ENCODE peak calls at places on chromosomes 11 and 22, in ten cellular contexts. Q is HCT116, I is fibroblast of lung, P is type B pancreatic cell, V is neural crest cell, A is NB4, B is cardiac muscle cell, L is fibroblast of villous mesenchyme, Z is mesothelial cell of epicardium, O is psoas muscle. W is an unnamed sample.

GRCh38 chr11:73325036-73325981 is 17.2 kb downstream of the ARHGEF17 start:
- DNase-seq in Q (no peak), I (peak), P (no peak), V (no peak), A (no peak), B (no peak), L (peak), Z (no peak), O (no peak), W (no peak)

GRCh38 chr22:40855960-40856512 is 403 bp downstream of the ST13 start:
- DNase-seq in Q (no peak), I (peak), P (no peak), V (no peak), A (peak), B (peak), L (peak), Z (no peak), O (no peak), W (peak)

GRCh38 chr11:2566223-2567025 is 121.6 kb downstream of the KCNQ1 start:
- DNase-seq in Q (no peak), I (no peak), P (no peak), V (no peak), A (no peak), B (peak), L (peak), Z (no peak), O (peak), W (no peak)

GRCh38 chr11:125069008-125069407 is 5.9 kb downstream of the SLC37A2 start:
- DNase-seq in Q (no peak), I (peak), P (no peak), V (no peak), A (no peak), B (no peak), L (no peak), Z (no peak), O (no peak), W (no peak)

GRCh38 chr11:75722669-75723042 is 5.0 kb downstream of the MOGAT2 start:
- DNase-seq in Q (no peak), I (no peak), P (no peak), V (no peak), A (no peak), B (no peak), L (no peak), Z (no peak), O (no peak), W (no peak)

GRCh38 chr22:25358421-25359170 is 139.2 kb downstream of the CRYBB2 start:
- DNase-seq in Q (no peak), I (no peak), P (no peak), V (no peak), A (no peak), B (no peak), L (no peak), Z (no peak), O (no peak), W (no peak)

GRCh38 chr11:68276864-68277263 is 5.1 kb upstream of the C11orf24 start:
- DNase-seq in Q (no peak), I (no peak), P (no peak), V (no peak), A (no peak), B (no peak), L (no peak), Z (no peak), O (no peak), W (no peak)

GRCh38 chr11:789951-790350 is at the start of gene CEND1:
- DNase-seq in Q (no peak), I (peak), P (no peak), V (no peak), A (no peak), B (no peak), L (no peak), Z (no peak), O (peak), W (no peak)

GRCh38 chr22:17980638-17981051 is 43.7 kb downstream of the MICAL3 start:
- DNase-seq in Q (no peak), I (no peak), P (no peak), V (no peak), A (peak), B (peak), L (peak), Z (no peak), O (peak), W (no peak)

GRCh38 chr11:110134120-110134519 is 40.9 kb downstream of the ZC3H12C start:
- DNase-seq in Q (no peak), I (peak), P (no peak), V (peak), A (no peak), B (no peak), L (no peak), Z (no peak), O (no peak), W (no peak)

GRCh38 chr11:83827940-83828554 is 541.9 kb upstream of the CCDC90B start:
- DNase-seq in Q (peak), I (peak), P (no peak), V (peak), A (peak), B (peak), L (peak), Z (no peak), O (no peak), W (no peak)

GRCh38 chr11:77471520-77472234 is 2.2 kb downstream of the PAK1 start:
- DNase-seq in Q (no peak), I (no peak), P (no peak), V (peak), A (peak), B (peak), L (no peak), Z (no peak), O (no peak), W (peak)

GRCh38 chr11:35050596-35050995 is 88.4 kb upstream of the CD44 start:
- DNase-seq in Q (no peak), I (no peak), P (no peak), V (no peak), A (peak), B (no peak), L (no peak), Z (no peak), O (no peak), W (no peak)

GRCh38 chr11:56531856-56532255 is 11.2 kb downstream of the OR5M11 start:
- DNase-seq in Q (no peak), I (no peak), P (no peak), V (no peak), A (no peak), B (no peak), L (no peak), Z (no peak), O (no peak), W (no peak)

GRCh38 chr11:48093323-48093722 is 113.0 kb downstream of the PTPRJ start:
- DNase-seq in Q (no peak), I (no peak), P (no peak), V (no peak), A (no peak), B (no peak), L (no peak), Z (no peak), O (no peak), W (no peak)

GRCh38 chr11:116731821-116732739 is 40.7 kb downstream of the BUD13 start:
- DNase-seq in Q (no peak), I (no peak), P (no peak), V (no peak), A (no peak), B (peak), L (no peak), Z (no peak), O (no peak), W (no peak)

GRCh38 chr11:75197512-75198277 is 42.9 kb upstream of the TPBGL start:
- DNase-seq in Q (no peak), I (no peak), P (no peak), V (no peak), A (no peak), B (no peak), L (no peak), Z (no peak), O (no peak), W (no peak)

GRCh38 chr22:49433717-49434611 is 393.7 kb downstream of the BRD1 start:
- DNase-seq in Q (no peak), I (no peak), P (peak), V (no peak), A (peak), B (no peak), L (no peak), Z (no peak), O (no peak), W (no peak)
- TF ChIP-seq CTCF in Q (peak), I (no peak), P (peak), V (peak), A (no peak), B (no peak), L (no peak), Z (no peak), O (no peak), W (peak)

GRCh38 chr11:119721129-119722120 is 7.6 kb downstream of the NECTIN1 start:
- DNase-seq in Q (no peak), I (peak), P (no peak), V (peak), A (no peak), B (peak), L (no peak), Z (no peak), O (no peak), W (no peak)
- TF ChIP-seq CTCF in Q (peak), I (peak), P (peak), V (peak), A (peak), B (peak), L (peak), Z (peak), O (peak), W (peak)

GRCh38 chr11:62536301-62536957 is 10.2 kb downstream of the AHNAK start:
- DNase-seq in Q (no peak), I (no peak), P (no peak), V (no peak), A (no peak), B (no peak), L (no peak), Z (no peak), O (no peak), W (no peak)

GRCh38 chr11:62542111-62542745 is 4.4 kb downstream of the AHNAK start:
- DNase-seq in Q (no peak), I (no peak), P (no peak), V (no peak), A (no peak), B (no peak), L (no peak), Z (no peak), O (no peak), W (no peak)

GRCh38 chr11:62540804-62541671 is 5.6 kb downstream of the AHNAK start:
- DNase-seq in Q (no peak), I (no peak), P (no peak), V (no peak), A (peak), B (no peak), L (no peak), Z (no peak), O (peak), W (no peak)

GRCh38 chr11:62538470-62539237 is 8.0 kb downstream of the AHNAK start:
- DNase-seq in Q (no peak), I (no peak), P (no peak), V (no peak), A (no peak), B (no peak), L (no peak), Z (no peak), O (no peak), W (no peak)

DNA sequence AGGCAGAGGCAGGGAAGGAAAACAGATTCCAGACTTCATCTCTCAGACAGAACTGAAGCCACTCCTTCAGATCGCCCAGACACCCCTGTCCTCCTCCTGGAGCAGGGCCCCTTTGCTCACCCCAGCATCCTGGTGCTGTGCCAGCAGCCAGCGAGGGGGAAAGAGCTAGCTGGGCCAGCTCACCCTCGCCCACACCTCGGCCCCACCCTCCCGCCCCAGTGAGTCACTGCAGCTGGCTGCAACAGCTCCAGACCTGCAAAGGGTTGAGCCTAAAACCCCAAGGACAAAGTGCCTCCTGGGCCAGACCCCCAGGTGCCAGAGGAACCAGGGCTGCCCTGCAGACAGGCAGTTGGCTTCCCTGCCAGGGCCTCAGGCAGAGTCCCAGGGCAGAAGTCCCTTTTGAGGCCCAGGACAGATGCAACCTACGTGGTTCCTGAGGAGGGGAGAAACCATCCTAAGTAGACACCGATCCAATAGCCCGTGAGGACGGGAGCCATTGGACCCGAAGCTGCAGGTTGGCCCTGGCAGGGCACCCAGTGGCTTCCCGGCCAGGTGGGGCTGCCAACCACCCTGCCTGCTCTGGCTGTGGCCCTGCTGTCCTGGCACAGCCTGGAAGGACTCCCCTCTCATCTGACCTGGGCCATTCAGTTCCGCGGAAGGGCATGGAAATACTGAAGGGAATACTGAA is 7.2 kb downstream of the AHNAK start:
- DNase-seq in Q (no peak), I (peak), P (no peak), V (no peak), A (peak), B (no peak), L (peak), Z (peak), O (peak), W (no peak)
- TF ChIP-seq CTCF in Q (no peak), I (no peak), P (no peak), V (no peak), A (no peak), B (no peak), L (no peak), Z (no peak), O (no peak), W (no peak)

GRCh38 chr22:35624547-35624946 is 7.4 kb upstream of the MB start:
- DNase-seq in Q (no peak), I (no peak), P (no peak), V (no peak), A (no peak), B (no peak), L (no peak), Z (no peak), O (no peak), W (no peak)

GRCh38 chr22:35629406-35630234 is 12.5 kb upstream of the MB start:
- DNase-seq in Q (peak), I (peak), P (no peak), V (no peak), A (peak), B (peak), L (peak), Z (no peak), O (peak), W (no peak)

GRCh38 chr22:35625763-35626162 is 8.6 kb upstream of the MB start:
- DNase-seq in Q (no peak), I (no peak), P (no peak), V (no peak), A (no peak), B (no peak), L (no peak), Z (no peak), O (no peak), W (no peak)

GRCh38 chr22:35628732-35629131 is 11.6 kb upstream of the MB start:
- DNase-seq in Q (no peak), I (no peak), P (no peak), V (no peak), A (no peak), B (no peak), L (no peak), Z (no peak), O (no peak), W (no peak)

DNA sequence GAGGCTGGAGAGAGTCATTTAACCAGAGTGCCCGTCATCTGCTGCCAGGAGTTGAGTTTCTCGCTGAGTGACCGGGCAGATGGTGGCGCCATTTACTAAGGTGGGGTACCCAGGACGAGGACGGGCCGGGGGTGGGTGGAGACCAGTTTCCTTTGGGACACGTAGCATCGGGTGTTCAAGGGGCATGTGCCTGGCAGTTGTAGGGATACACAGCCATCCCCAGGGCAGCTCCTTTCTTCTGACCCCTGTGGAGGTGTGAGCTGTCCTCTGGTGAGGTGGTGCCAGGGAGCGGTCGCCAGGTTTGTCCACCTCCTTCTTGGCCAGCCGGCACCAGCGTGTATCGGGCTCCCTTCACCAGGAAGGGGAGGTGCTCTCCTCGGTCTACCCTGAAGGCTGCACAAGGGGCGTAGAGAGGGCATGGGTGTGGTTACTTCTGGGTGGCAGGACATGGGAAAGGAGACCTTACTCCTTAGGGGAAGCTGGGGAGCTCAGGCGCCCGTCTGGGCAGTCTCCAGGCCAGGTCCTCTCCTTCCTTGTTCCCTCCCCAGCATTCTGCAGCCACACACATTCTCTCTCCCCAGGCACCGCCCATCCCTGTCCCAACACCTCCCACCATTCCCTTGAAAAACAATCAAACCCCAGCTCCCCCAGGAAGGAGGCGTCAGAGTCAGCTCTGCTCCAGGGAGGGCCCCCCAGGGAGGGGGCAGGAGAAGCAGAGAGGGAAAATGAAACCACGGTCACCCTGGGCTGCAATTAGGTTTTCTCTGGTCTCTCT is 10.3 kb upstream of the MB start:
- DNase-seq in Q (peak), I (peak), P (no peak), V (no peak), A (peak), B (peak), L (peak), Z (peak), O (peak), W (peak)
- TF ChIP-seq CTCF in Q (peak), I (peak), P (peak), V (peak), A (peak), B (peak), L (peak), Z (no peak), O (peak), W (peak)

GRCh38 chr11:115499891-115500290 is 4.3 kb downstream of the CADM1 start:
- DNase-seq in Q (no peak), I (no peak), P (no peak), V (no peak), A (no peak), B (no peak), L (no peak), Z (no peak), O (no peak), W (no peak)
- TF ChIP-seq CTCF in Q (no peak), I (no peak), P (no peak), V (no peak), A (no peak), B (no peak), L (no peak), Z (no peak), O (no peak), W (no peak)

GRCh38 chr11:133966924-133967598 is 10.3 kb upstream of the IGSF9B start:
- DNase-seq in Q (no peak), I (no peak), P (no peak), V (peak), A (peak), B (peak), L (peak), Z (no peak), O (peak), W (no peak)
- TF ChIP-seq CTCF in Q (peak), I (peak), P (peak), V (peak), A (peak), B (peak), L (peak), Z (no peak), O (peak), W (peak)

DNA sequence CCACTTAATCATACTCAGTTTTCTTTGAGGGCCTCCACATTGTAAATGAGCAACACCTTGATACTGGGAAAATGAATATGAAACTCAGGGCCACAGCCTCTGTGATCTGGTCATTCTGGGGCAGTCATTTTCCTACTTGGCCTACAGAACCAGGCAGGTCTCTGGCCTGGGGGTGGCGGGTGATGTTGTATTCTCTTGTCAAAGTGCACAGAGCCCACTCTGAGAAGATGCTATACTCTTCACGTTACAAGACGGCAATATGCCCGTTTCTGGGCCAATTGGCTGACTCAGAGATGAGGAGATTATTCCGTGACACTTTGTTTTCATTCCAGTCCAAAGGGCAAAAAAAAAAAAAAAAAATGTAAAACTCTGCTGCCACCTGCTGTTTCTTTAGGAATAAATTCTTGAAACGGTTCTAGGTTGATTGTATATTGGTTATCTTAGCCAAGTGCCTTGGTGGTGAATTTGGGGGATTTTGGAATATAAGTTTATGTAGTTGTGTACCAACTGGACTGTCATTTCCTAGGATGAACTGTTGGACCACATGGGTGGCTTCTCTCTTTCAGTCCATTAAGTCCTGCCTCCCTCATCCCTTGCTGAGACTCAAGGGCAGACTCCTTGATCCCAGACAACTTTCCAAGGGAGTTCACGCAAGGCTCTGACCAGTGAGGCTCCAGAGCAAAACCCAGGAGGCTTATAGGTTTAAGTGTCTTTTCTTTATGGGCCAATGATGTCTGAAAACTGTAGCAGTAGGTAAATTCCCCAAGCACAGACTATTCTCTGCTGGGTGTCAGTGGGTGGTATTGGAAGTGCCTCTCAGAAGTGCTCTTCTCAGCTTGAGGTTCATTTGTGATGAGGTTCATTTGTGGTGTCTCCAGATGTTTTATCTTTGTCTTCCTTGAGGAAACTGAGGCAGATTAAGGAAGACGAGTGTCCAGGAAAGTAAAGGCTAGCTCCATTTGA is 18.2 kb downstream of the ADM start:
- DNase-seq in Q (peak), I (peak), P (no peak), V (no peak), A (peak), B (peak), L (peak), Z (no peak), O (peak), W (no peak)
- TF ChIP-seq CTCF in Q (peak), I (peak), P (peak), V (peak), A (peak), B (peak), L (peak), Z (peak), O (peak), W (peak)

DNA sequence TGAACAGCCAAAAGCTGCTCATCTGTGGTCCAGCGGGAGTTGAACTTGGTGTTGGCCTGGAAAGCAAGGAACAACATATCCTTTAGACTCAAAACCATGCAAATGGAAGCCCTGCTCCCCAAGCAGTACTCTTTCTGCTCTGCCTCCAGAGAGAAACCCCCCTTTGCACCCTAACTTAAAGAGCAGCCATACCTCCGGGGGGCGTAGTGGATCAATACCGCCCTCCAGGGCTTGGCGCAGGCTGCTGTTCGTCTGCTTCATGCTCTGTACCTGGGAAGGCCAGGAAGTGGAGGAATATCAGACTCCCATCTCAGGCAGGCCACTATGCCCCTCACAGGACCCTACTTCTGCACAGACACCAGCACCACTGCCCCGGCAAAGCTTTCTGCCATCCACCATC is 4.3 kb downstream of the RCOR2 start:
- DNase-seq in Q (no peak), I (no peak), P (no peak), V (no peak), A (no peak), B (no peak), L (no peak), Z (no peak), O (no peak), W (no peak)
- TF ChIP-seq CTCF in Q (no peak), I (no peak), P (no peak), V (no peak), A (no peak), B (no peak), L (no peak), Z (no peak), O (no peak), W (no peak)

GRCh38 chr11:128448487-128448886 is 138.9 kb downstream of the ETS1 start:
- DNase-seq in Q (peak), I (peak), P (no peak), V (no peak), A (no peak), B (no peak), L (no peak), Z (no peak), O (no peak), W (no peak)
- TF ChIP-seq CTCF in Q (no peak), I (no peak), P (no peak), V (no peak), A (no peak), B (no peak), L (no peak), Z (no peak), O (no peak), W (no peak)